ENCODE peak calls at places on chromosomes 11 and 22, in six cellular contexts. C is mesenchymal stem cell, Z is neuronal stem cell, X is IMR-90, Q is H9, W is H1. D is an unnamed sample. For H3K4me1, the result is how much of the 10 kb centered on the place peaks cover.

GRCh38 chr11:119501777-119502405 is 78.9 kb upstream of the THY1 start:
- DNase-seq in C (no peak), Z (no peak), X (no peak), Q (peak), W (no peak), D (no peak)

GRCh38 chr11:57637626-57638004 is 12.1 kb downstream of the YPEL4 start:
- DNase-seq in C (peak), Z (no peak), X (no peak), Q (peak), W (no peak), D (peak)

GRCh38 chr11:67644042-67644441 is 4.5 kb upstream of the TBX10 start:
- DNase-seq in C (no peak), Z (no peak), X (no peak), Q (peak), W (no peak), D (peak)

GRCh38 chr11:111422494-111423249 is 43.6 kb upstream of the POU2AF1 start:
- DNase-seq in C (peak), Z (peak), X (peak), Q (peak), W (peak), D (peak)

GRCh38 chr22:30266445-30267381 is at the start of gene OSM:
- DNase-seq in C (no peak), Z (no peak), X (no peak), Q (no peak), W (no peak), D (no peak)

GRCh38 chr22:49827853-49828598 is at the start of gene BRD1:
- DNase-seq in C (peak), Z (peak), X (peak), Q (peak), W (no peak), D (peak)

GRCh38 chr11:64313491-64314145 is 3.7 kb downstream of the TRMT112 start:
- DNase-seq in C (no peak), Z (no peak), X (no peak), Q (no peak), W (no peak), D (no peak)

GRCh38 chr11:83070044-83070877 is 1.4 kb downstream of the RAB30 start:
- DNase-seq in C (peak), Z (peak), X (peak), Q (peak), W (no peak), D (peak)

GRCh38 chr11:119087747-119088241 is 3.1 kb downstream of the HMBS start:
- DNase-seq in C (no peak), Z (no peak), X (no peak), Q (no peak), W (no peak), D (no peak)

GRCh38 chr11:47164321-47164720 is 12.4 kb downstream of the ARFGAP2 start:
- DNase-seq in C (no peak), Z (no peak), X (no peak), Q (no peak), W (no peak), D (no peak)

GRCh38 chr11:63909621-63910506 is 7.1 kb downstream of the RCOR2 start:
- DNase-seq in C (no peak), Z (peak), X (no peak), Q (peak), W (no peak), D (peak)

GRCh38 chr11:103673773-103674172 is 362.7 kb upstream of the DDI1 start:
- DNase-seq in C (peak), Z (no peak), X (peak), Q (no peak), W (no peak), D (no peak)

GRCh38 chr22:50439314-50440250 is 35.3 kb downstream of the SBF1 start:
- DNase-seq in C (no peak), Z (no peak), X (no peak), Q (no peak), W (no peak), D (no peak)

DNA sequence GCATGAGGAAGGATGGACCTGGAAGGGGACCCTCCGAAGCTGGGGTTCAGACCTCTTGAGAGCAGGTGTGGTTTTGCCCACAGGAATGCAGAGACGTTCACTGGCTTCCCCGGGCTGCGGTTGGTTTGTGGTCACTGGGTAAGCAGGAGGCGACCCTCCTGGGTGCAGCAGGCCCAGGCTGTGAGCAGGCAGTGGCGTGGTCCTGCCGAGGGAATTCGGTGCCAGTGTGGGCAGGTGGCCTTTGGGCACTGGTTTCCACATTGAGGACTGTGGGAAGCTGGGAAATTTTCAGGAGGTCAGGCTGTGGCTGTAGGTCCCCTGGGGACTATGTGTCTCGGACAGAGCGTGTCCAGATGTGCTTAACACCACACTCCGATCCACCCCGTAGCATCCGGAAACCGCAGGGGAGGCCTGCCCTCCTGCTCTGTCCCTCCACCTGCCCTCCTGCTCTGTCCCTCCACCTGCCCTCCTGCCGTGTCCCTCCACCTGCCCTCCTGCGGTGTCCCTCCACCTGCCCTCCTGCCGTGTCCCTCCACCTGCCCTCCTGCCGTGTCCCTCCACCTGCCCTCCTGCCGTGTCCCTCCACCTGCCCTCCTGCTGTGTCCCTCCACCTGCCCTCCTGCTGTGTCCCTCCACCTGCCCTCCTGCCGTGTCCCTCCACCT is 27.5 kb downstream of the TPCN2 start:
- DNase-seq in C (no peak), Z (no peak), X (peak), Q (no peak), W (no peak), D (no peak)
- H3K4me2 ChIP-seq in C (no peak), Z (no peak), X (no peak), Q (no peak), W (no peak), D (no peak)

GRCh38 chr22:39453765-39454378 is 2.9 kb upstream of the MGAT3 start:
- DNase-seq in C (peak), Z (no peak), X (peak), Q (no peak), W (no peak), D (peak)

GRCh38 chr22:39452740-39453040 is 4.1 kb upstream of the MGAT3 start:
- DNase-seq in C (no peak), Z (no peak), X (no peak), Q (no peak), W (no peak), D (no peak)

GRCh38 chr22:39456262-39457046 is at the start of gene MGAT3:
- DNase-seq in C (no peak), Z (no peak), X (no peak), Q (no peak), W (no peak), D (no peak)

GRCh38 chr22:39457047-39457545 is 284 bp downstream of the MGAT3 start:
- DNase-seq in C (no peak), Z (no peak), X (no peak), Q (no peak), W (no peak), D (no peak)

GRCh38 chr22:39454385-39454871 is 2.4 kb upstream of the MGAT3 start:
- DNase-seq in C (no peak), Z (no peak), X (no peak), Q (peak), W (no peak), D (peak)
- H3K4me1 ChIP-seq in C (under half), Z (under half), X (under half), Q (under half), W (under half), D (under half)

DNA sequence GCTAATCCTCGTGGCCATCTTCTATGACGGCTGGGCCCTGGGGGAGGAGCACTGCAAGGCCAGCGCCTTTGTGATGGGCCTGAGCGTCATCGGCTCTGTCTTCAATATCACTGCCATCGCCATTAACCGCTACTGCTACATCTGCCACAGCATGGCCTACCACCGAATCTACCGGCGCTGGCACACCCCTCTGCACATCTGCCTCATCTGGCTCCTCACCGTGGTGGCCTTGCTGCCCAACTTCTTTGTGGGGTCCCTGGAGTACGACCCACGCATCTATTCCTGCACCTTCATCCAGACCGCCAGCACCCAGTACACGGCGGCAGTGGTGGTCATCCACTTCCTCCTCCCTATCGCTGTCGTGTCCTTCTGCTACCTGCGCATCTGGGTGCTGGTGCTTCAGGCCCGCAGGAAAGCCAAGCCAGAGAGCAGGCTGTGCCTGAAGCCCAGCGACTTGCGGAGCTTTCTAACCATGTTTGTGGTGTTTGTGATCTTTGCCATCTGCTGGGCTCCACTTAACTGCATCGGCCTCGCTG is 12.1 kb downstream of the MTNR1B start:
- DNase-seq in C (no peak), Z (no peak), X (no peak), Q (no peak), W (no peak), D (no peak)
- H2BK15ac ChIP-seq in C (no peak), Z (no peak), X (no peak), Q (no peak), W (no peak), D (no peak)

DNA sequence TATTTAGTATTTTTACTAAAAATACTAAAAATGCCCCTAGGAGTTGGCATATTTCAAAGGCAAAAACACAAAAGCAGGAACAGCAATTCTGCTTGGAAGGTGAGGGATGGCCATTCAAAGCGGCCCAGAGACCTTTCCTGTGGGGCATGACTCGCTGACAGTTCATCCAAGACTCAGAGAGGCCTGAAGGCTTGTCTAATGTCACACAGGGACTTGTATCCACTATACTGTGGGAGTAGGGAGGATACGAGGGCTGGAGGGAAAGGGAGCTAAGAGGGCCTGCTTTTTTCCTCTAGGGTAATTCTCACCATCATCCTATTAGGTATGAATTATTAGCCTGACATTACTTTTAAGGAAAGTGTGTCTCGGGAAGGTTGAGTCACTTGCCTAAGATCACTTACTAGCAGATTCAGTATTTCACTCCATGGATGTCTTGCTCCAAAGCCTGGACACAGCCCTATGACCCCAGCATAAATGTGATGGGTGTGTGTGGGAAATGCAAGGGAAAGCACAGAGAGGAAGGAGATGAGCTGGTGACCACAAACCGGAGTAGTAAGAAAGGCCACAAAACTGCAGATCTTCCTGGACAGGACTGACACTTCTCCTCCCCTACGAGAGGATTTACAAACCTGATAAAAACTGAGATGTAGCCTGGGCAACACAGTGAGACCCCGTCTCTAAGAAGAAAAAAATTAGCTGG is 16.7 kb upstream of the UCP3 start:
- DNase-seq in C (peak), Z (no peak), X (peak), Q (no peak), W (no peak), D (no peak)
- H3K4me2 ChIP-seq in C (no peak), Z (no peak), X (peak), Q (no peak), W (no peak), D (no peak)

DNA sequence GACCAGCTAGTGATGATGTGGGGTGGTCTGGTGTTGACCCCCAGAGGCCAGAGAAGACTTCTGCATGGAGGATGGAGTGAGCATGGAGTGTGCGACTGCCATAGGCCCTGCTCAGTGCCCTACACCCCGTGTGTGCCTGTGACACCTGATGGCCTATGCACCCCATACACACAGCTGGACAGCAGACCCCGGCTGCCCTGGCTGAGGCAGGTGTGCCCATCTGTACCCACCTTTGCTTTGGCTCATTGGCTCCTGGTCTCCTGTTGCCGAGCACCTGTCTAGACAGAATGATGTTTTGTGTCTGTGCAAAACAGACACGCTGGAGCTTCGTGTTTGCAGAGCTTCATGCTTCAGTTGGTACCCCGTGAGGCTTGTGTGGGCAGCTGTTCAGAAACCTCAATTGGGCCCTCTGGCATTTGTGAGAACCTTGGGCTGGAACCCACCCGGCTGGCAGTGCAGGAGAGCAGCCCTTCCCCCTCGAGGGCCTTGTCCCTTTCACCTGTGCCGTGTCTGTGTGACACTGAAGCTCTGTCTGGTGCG is 27.5 kb downstream of the BCR start:
- DNase-seq in C (no peak), Z (no peak), X (no peak), Q (no peak), W (no peak), D (no peak)
- H3K4me1 ChIP-seq in C (under half), Z (under half), X (under half), Q (under half), W (under half), D (under half)

GRCh38 chr11:75239551-75240290 is 853 bp upstream of the TPBGL start:
- DNase-seq in C (no peak), Z (no peak), X (no peak), Q (no peak), W (no peak), D (no peak)
- H2BK15ac ChIP-seq in C (no peak), Z (no peak), X (no peak), Q (no peak), W (no peak), D (no peak)

DNA sequence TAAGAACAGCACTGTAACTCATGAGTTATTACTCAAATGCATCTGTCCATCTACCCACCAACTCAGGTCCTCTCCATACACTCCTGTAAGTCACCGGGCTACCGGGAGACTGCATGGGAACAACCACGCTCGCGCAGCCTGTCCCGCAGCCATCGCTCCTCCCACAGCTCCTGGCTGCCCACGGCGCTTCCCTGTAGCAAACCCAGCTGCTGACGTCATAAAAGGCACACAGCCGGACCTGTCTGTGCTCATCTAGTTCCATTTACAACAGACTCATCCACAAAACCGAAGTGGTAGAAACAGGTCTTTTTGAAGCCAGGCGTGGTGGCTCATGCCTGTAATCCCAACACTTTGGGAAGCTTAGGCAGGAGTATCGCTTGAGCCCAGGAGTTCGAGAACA is 23.4 kb upstream of the PACSIN2 start:
- DNase-seq in C (no peak), Z (no peak), X (no peak), Q (no peak), W (no peak), D (no peak)
- H3K4me2 ChIP-seq in C (no peak), Z (no peak), X (no peak), Q (no peak), W (no peak), D (no peak)

GRCh38 chr11:2781413-2782274 is 81.8 kb upstream of the KCNQ1OT1 start:
- DNase-seq in C (peak), Z (no peak), X (peak), Q (no peak), W (no peak), D (no peak)

GRCh38 chr11:2780850-2781412 is 81.1 kb upstream of the KCNQ1OT1 start:
- DNase-seq in C (no peak), Z (no peak), X (no peak), Q (no peak), W (no peak), D (no peak)

GRCh38 chr11:2778630-2779498 is 79.1 kb upstream of the KCNQ1OT1 start:
- DNase-seq in C (peak), Z (no peak), X (peak), Q (peak), W (no peak), D (no peak)

GRCh38 chr11:2779499-2779980 is 79.7 kb upstream of the KCNQ1OT1 start:
- DNase-seq in C (no peak), Z (no peak), X (no peak), Q (no peak), W (no peak), D (no peak)

GRCh38 chr11:2779981-2780849 is 80.4 kb upstream of the KCNQ1OT1 start:
- DNase-seq in C (no peak), Z (no peak), X (no peak), Q (peak), W (no peak), D (no peak)
- H3K4me1 ChIP-seq in C (under half), Z (under half), X (under half), Q (under half), W (under half), D (under half)

DNA sequence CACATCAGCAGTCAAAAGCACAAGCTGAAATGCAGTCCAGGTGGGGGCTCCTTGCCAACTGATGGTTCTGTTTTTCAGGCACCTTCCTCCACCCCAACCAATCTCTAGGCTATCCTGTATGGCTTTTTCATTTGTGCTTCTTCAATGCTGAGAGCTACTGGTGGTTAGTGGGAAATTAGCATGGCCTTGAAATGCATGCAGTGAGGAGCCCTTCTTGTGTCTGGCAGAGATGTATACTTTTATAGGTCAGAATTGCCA is 167.4 kb downstream of the NAV2 start:
- DNase-seq in C (no peak), Z (no peak), X (no peak), Q (no peak), W (no peak), D (no peak)
- H2BK15ac ChIP-seq in C (no peak), Z (no peak), X (no peak), Q (no peak), W (no peak), D (no peak)